ENCODE peak calls at places on chromosomes 12 and 14, in ten cellular contexts. S is C1 segment of cervical spinal cord; Q is AG08396; F is adipocyte; O is NCI-H460; C is NCI-H748 treated with DMSO at 0.1 percent for 48 hours; U is HS-27A; Y is H9; I is mesenchymal stem cell; H is CD8-positive, alpha-beta memory T cell. K is an unnamed sample.

GRCh38 chr12:71282020-71282419 is 124.2 kb upstream of the TSPAN8 start:
- DNase-seq in S (no peak), Q (no peak), F (no peak), O (no peak), C (no peak), U (no peak), Y (no peak), I (no peak), H (no peak), K (no peak)

GRCh38 chr14:92846162-92846897 is 52.2 kb downstream of the GOLGA5 start:
- DNase-seq in S (no peak), Q (peak), F (peak), O (no peak), C (no peak), U (no peak), Y (no peak), I (peak), H (no peak), K (no peak)

GRCh38 chr14:83470466-83470865 is 1936.8 kb upstream of the SEL1L start:
- DNase-seq in S (no peak), Q (no peak), F (peak), O (no peak), C (no peak), U (no peak), Y (no peak), I (no peak), H (no peak), K (no peak)

GRCh38 chr12:7872565-7873304 is at the start of gene SLC2A14:
- DNase-seq in S (no peak), Q (no peak), F (no peak), O (no peak), C (no peak), U (no peak), Y (peak), I (no peak), H (no peak), K (no peak)

GRCh38 chr12:114450511-114451300 is 44.8 kb upstream of the TBX5 start:
- DNase-seq in S (no peak), Q (no peak), F (no peak), O (no peak), C (no peak), U (no peak), Y (no peak), I (no peak), H (no peak), K (no peak)

GRCh38 chr12:6218526-6218925 is 18.3 kb downstream of the CD9 start:
- DNase-seq in S (no peak), Q (no peak), F (no peak), O (no peak), C (no peak), U (no peak), Y (no peak), I (no peak), H (no peak), K (no peak)

GRCh38 chr12:121113057-121113456 is 19.6 kb upstream of the P2RX7 start:
- DNase-seq in S (no peak), Q (no peak), F (no peak), O (no peak), C (no peak), U (no peak), Y (no peak), I (no peak), H (no peak), K (no peak)

GRCh38 chr12:109581856-109582255 is 8.3 kb downstream of the MVK start:
- DNase-seq in S (no peak), Q (peak), F (peak), O (no peak), C (no peak), U (no peak), Y (no peak), I (peak), H (no peak), K (no peak)

GRCh38 chr12:106309671-106310313 is 7.3 kb downstream of the TCP11L2 start:
- DNase-seq in S (no peak), Q (peak), F (peak), O (no peak), C (no peak), U (no peak), Y (no peak), I (peak), H (no peak), K (no peak)

GRCh38 chr12:24795699-24796385 is 153.1 kb downstream of the BCAT1 start:
- DNase-seq in S (no peak), Q (no peak), F (no peak), O (no peak), C (no peak), U (no peak), Y (no peak), I (peak), H (no peak), K (no peak)

GRCh38 chr12:131830335-131831020 is 2.3 kb downstream of the MMP17 start:
- DNase-seq in S (peak), Q (peak), F (peak), O (peak), C (peak), U (no peak), Y (peak), I (peak), H (no peak), K (no peak)

GRCh38 chr14:23571701-23572523 is 4.3 kb upstream of the AP1G2 start:
- DNase-seq in S (no peak), Q (no peak), F (no peak), O (no peak), C (no peak), U (no peak), Y (no peak), I (no peak), H (no peak), K (no peak)

GRCh38 chr14:54116163-54116562 is 159.5 kb upstream of the BMP4 start:
- DNase-seq in S (no peak), Q (no peak), F (no peak), O (no peak), C (no peak), U (no peak), Y (no peak), I (no peak), H (no peak), K (no peak)

GRCh38 chr12:115313929-115314328 is 630.0 kb upstream of the TBX3 start:
- DNase-seq in S (no peak), Q (peak), F (peak), O (no peak), C (no peak), U (no peak), Y (no peak), I (peak), H (no peak), K (no peak)

GRCh38 chr12:3135522-3136461 is 58.6 kb downstream of the TSPAN9 start:
- DNase-seq in S (no peak), Q (peak), F (peak), O (peak), C (peak), U (peak), Y (peak), I (peak), H (no peak), K (no peak)

GRCh38 chr12:76898472-76898871 is 19.7 kb upstream of the CSRP2 start:
- DNase-seq in S (no peak), Q (no peak), F (peak), O (no peak), C (no peak), U (no peak), Y (no peak), I (no peak), H (no peak), K (no peak)

GRCh38 chr12:113852695-113853490 is 113.2 kb downstream of the RBM19 start:
- DNase-seq in S (peak), Q (no peak), F (no peak), O (no peak), C (peak), U (no peak), Y (no peak), I (no peak), H (no peak), K (no peak)

GRCh38 chr12:133233993-133234564 is 1.6 kb downstream of the ANHX start:
- DNase-seq in S (no peak), Q (no peak), F (no peak), O (no peak), C (no peak), U (no peak), Y (peak), I (no peak), H (no peak), K (no peak)

GRCh38 chr12:85829391-85829790 is 6.8 kb downstream of the RASSF9 start:
- DNase-seq in S (no peak), Q (no peak), F (peak), O (no peak), C (no peak), U (no peak), Y (no peak), I (no peak), H (no peak), K (no peak)

GRCh38 chr14:90857866-90858265 is 41.6 kb upstream of the TTC7B start:
- DNase-seq in S (no peak), Q (no peak), F (no peak), O (no peak), C (no peak), U (no peak), Y (no peak), I (no peak), H (no peak), K (no peak)

GRCh38 chr12:45327823-45328383 is 112.0 kb downstream of the ANO6 start:
- DNase-seq in S (no peak), Q (no peak), F (no peak), O (no peak), C (no peak), U (no peak), Y (no peak), I (no peak), H (no peak), K (no peak)